ENCODE peak calls at places on chromosomes 12 and 14, in four cellular contexts. One of them, this sample, is unnamed.

GRCh38 chr14:21059842-21060589 is 2.4 kb downstream of the RNASE8 start:
- DNase-seq in tibial artery: no peak
- DNase-seq in CD8-positive, alpha-beta memory T cell: no peak
- DNase-seq in mesendoderm: no peak
- DNase-seq in this sample: no peak

GRCh38 chr14:21055473-21056117 is 2.0 kb upstream of the RNASE8 start:
- DNase-seq in CD8-positive, alpha-beta memory T cell: no peak
- DNase-seq in mesendoderm: no peak
- DNase-seq in tibial artery: no peak
- DNase-seq in this sample: no peak

GRCh38 chr14:74671789-74672188 is 41.1 kb downstream of the AREL1 start:
- DNase-seq in mesendoderm: no peak
- DNase-seq in tibial artery: no peak
- DNase-seq in CD8-positive, alpha-beta memory T cell: no peak
- DNase-seq in this sample: no peak

GRCh38 chr12:96244826-96245225 is 50.7 kb downstream of the ELK3 start:
- DNase-seq in mesendoderm: no peak
- DNase-seq in CD8-positive, alpha-beta memory T cell: no peak
- DNase-seq in tibial artery: no peak
- DNase-seq in this sample: no peak

GRCh38 chr12:101819467-101819866 is 11.3 kb downstream of the GNPTAB start:
- DNase-seq in tibial artery: no peak
- DNase-seq in CD8-positive, alpha-beta memory T cell: no peak
- DNase-seq in mesendoderm: no peak
- DNase-seq in this sample: no peak

GRCh38 chr12:8823565-8824300 is 1.3 kb downstream of the A2ML1 start:
- DNase-seq in mesendoderm: peak; percentile 92
- DNase-seq in CD8-positive, alpha-beta memory T cell: no peak
- DNase-seq in tibial artery: no peak
- DNase-seq in this sample: no peak

GRCh38 chr12:3202734-3203446 is 125.7 kb downstream of the TSPAN9 start:
- DNase-seq in tibial artery: no peak
- DNase-seq in mesendoderm: peak; percentile 62
- DNase-seq in CD8-positive, alpha-beta memory T cell: peak; percentile 16
- DNase-seq in this sample: no peak

GRCh38 chr14:60722836-60723217 is 1.3 kb downstream of the SIX4 start:
- DNase-seq in CD8-positive, alpha-beta memory T cell: no peak
- DNase-seq in mesendoderm: peak; percentile 72
- DNase-seq in tibial artery: peak; percentile 64
- DNase-seq in this sample: peak; percentile 36

GRCh38 chr14:57486767-57487379 is 6.8 kb downstream of the CCDC198 start:
- DNase-seq in CD8-positive, alpha-beta memory T cell: no peak
- DNase-seq in mesendoderm: peak; percentile 72
- DNase-seq in tibial artery: no peak
- DNase-seq in this sample: no peak

GRCh38 chr14:90756755-90757345 is 59.4 kb downstream of the TTC7B start:
- DNase-seq in CD8-positive, alpha-beta memory T cell: no peak
- DNase-seq in mesendoderm: peak; percentile 19
- DNase-seq in tibial artery: no peak
- DNase-seq in this sample: no peak

GRCh38 chr14:32009221-32009620 is 67.9 kb upstream of the ARHGAP5 start:
- DNase-seq in CD8-positive, alpha-beta memory T cell: no peak
- DNase-seq in mesendoderm: no peak
- DNase-seq in tibial artery: no peak
- DNase-seq in this sample: no peak

GRCh38 chr14:64704145-64704742 is at the start of gene PLEKHG3:
- DNase-seq in CD8-positive, alpha-beta memory T cell: peak; percentile 44
- DNase-seq in mesendoderm: peak; percentile 94
- DNase-seq in tibial artery: peak; percentile 92
- DNase-seq in this sample: peak; percentile 94

GRCh38 chr12:90360300-90360699 is 594.7 kb downstream of the CCER1 start:
- DNase-seq in tibial artery: no peak
- DNase-seq in CD8-positive, alpha-beta memory T cell: no peak
- DNase-seq in mesendoderm: no peak
- DNase-seq in this sample: no peak

GRCh38 chr12:586318-587071 is 76.8 kb downstream of the NINJ2 start:
- DNase-seq in tibial artery: no peak
- DNase-seq in CD8-positive, alpha-beta memory T cell: no peak
- DNase-seq in mesendoderm: no peak
- DNase-seq in this sample: no peak
- H3K36me3 ChIP-seq in tibial artery: no peaks in the 10 kb centered on the region
- H3K36me3 ChIP-seq in CD8-positive, alpha-beta memory T cell: no peaks in the 10 kb centered on the region
- H3K36me3 ChIP-seq in mesendoderm: no peaks in the 10 kb centered on the region
- H3K36me3 ChIP-seq in this sample: no peaks in the 10 kb centered on the region

GRCh38 chr14:89243765-89244164 is 173.3 kb downstream of the FOXN3 start:
- DNase-seq in CD8-positive, alpha-beta memory T cell: no peak
- DNase-seq in tibial artery: no peak
- DNase-seq in mesendoderm: no peak
- DNase-seq in this sample: no peak
- H3K27ac ChIP-seq in CD8-positive, alpha-beta memory T cell: no peak overlapping the region
- H3K27ac ChIP-seq in tibial artery: peak overlapping the region; percentile 39
- H3K27ac ChIP-seq in mesendoderm: no peak overlapping the region
- H3K27ac ChIP-seq in this sample: no peak overlapping the region

DNA sequence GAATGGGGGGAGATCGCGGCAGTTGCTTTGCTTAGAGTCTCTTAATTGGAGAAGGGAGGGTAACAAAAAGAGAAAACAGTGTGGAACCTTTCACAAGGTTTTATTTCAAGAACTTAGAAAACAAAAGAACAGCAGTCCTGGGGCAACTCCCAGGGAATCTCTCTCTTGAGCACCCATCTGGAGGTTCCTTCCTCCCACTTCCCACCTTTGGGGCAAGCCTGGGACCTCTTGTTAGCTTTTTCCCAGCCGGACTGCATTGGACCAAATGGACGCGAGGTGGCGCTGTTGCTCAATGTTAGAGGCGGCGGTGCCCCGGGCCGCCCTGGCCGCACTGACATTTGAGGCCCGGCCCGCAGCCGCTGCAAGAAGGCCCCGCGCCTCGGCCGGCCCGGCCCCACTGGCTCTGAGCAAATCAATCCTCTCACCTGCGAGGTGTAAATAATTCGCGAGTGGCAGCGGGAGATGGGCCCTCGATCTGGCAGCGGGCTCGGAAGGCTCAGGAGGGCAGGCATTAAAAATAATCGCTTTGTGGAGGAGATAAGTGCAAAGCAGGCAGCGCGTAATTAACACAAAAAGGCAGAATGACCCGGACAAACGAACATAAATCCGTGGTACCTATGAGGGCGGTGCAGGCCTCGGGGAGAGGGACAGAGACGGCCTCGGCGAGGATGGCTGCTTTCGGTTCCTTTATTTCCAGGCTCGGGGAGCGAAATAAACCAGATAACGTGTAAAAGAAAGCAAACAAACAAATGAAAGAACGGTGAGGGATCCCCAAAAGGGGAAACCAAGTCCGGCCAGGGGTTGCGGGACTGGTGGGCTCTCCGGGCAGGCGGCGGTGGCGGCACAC is 2.7 kb upstream of the HOXC8 start:
- DNase-seq in tibial artery: peak; percentile 91
- DNase-seq in CD8-positive, alpha-beta memory T cell: peak; percentile 82
- DNase-seq in mesendoderm: peak; percentile 86
- DNase-seq in this sample: peak; percentile 97
- H3K4me3 ChIP-seq in tibial artery: peak overlapping the region; percentile 64
- H3K4me3 ChIP-seq in CD8-positive, alpha-beta memory T cell: peak overlapping the region; percentile 51
- H3K4me3 ChIP-seq in mesendoderm: no peak overlapping the region
- H3K4me3 ChIP-seq in this sample: peak overlapping the region; percentile 17

DNA sequence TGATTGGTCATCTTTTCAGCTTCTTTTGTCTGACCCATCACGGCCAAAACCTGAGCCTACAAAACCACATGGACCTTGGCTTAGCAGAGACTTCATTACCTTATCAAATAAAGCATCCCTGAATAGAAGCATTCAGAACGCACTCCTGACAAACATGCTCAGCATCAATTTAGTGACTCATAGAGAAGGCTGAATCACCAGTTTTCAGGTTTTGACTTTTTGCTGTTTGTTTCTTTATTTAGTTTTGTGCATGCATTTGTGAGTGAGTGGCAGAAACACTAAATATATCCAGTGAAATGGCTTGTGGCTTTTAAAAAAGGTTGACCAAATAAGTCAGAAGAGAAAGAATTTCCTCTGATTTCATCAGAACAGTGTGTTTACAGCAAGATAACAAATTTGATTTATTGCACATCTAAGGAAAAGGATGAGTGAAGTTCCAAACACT is 19.0 kb upstream of the OVCH1 start:
- DNase-seq in tibial artery: no peak
- DNase-seq in mesendoderm: no peak
- DNase-seq in CD8-positive, alpha-beta memory T cell: no peak
- DNase-seq in this sample: no peak
- H3K36me3 ChIP-seq in tibial artery: peaks cover 39% of the 10 kb centered on the region
- H3K36me3 ChIP-seq in mesendoderm: no peaks in the 10 kb centered on the region
- H3K36me3 ChIP-seq in CD8-positive, alpha-beta memory T cell: no peaks in the 10 kb centered on the region
- H3K36me3 ChIP-seq in this sample: no peaks in the 10 kb centered on the region

GRCh38 chr14:68518910-68519686 is 273.8 kb downstream of the ZFP36L1 start:
- DNase-seq in tibial artery: no peak
- DNase-seq in mesendoderm: no peak
- DNase-seq in CD8-positive, alpha-beta memory T cell: no peak
- DNase-seq in this sample: no peak
- H3K27ac ChIP-seq in tibial artery: peak overlapping the region; percentile 54
- H3K27ac ChIP-seq in mesendoderm: no peak overlapping the region
- H3K27ac ChIP-seq in CD8-positive, alpha-beta memory T cell: no peak overlapping the region
- H3K27ac ChIP-seq in this sample: peak overlapping the region; percentile 76

GRCh38 chr14:92440345-92441003 is 73.1 kb upstream of the RIN3 start:
- DNase-seq in tibial artery: no peak
- DNase-seq in mesendoderm: no peak
- DNase-seq in CD8-positive, alpha-beta memory T cell: no peak
- DNase-seq in this sample: no peak

GRCh38 chr14:92437729-92438280 is 75.8 kb upstream of the RIN3 start:
- DNase-seq in mesendoderm: no peak
- DNase-seq in CD8-positive, alpha-beta memory T cell: no peak
- DNase-seq in tibial artery: no peak
- DNase-seq in this sample: no peak

GRCh38 chr14:92441751-92442477 is 71.7 kb upstream of the RIN3 start:
- DNase-seq in CD8-positive, alpha-beta memory T cell: no peak
- DNase-seq in mesendoderm: no peak
- DNase-seq in tibial artery: no peak
- DNase-seq in this sample: no peak

GRCh38 chr14:92437309-92437708 is 76.3 kb upstream of the RIN3 start:
- DNase-seq in tibial artery: no peak
- DNase-seq in CD8-positive, alpha-beta memory T cell: no peak
- DNase-seq in mesendoderm: no peak
- DNase-seq in this sample: no peak

DNA sequence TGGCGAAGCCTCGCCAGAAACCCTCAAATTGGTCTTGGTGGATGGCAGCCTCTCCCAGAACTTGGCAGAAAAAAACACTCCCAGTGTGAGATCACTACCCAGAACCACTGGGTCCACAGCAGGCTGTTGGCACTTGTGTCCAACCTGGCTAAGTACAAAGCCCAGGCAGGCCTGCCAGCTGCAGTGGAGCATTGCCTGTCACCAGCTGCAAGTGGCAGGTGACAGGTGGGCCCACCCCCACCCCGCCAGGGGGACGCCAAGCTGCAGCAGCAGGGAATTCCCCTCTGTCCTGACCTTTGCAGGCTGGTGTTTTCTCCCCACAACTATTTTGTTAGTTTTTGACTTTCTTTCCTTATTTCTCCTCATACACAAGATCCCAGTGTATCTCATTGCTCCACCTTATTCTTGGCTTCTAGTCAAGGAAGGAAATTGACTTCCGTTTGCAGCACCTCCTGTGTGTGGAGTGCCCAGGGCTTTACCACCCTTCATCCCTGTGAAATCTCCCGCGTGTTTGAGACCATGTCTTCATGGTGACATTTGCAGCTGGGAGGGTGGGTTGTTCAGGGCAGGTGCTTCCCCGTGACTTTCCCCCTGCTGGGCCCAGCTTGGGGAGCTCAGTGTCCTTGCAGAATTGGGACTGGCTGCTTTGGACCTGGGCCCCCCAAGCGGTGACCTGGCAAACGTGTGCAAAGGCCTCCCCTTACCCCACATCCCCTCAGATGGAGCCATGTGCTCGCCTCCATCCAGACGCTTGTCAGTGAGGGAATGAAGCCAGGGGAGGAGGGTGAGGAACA is 73.8 kb upstream of the RIN3 start:
- DNase-seq in CD8-positive, alpha-beta memory T cell: no peak
- DNase-seq in tibial artery: no peak
- DNase-seq in mesendoderm: no peak
- DNase-seq in this sample: no peak
- H3K4me3 ChIP-seq in CD8-positive, alpha-beta memory T cell: no peak overlapping the region
- H3K4me3 ChIP-seq in tibial artery: no peak overlapping the region
- H3K4me3 ChIP-seq in mesendoderm: no peak overlapping the region
- H3K4me3 ChIP-seq in this sample: no peak overlapping the region